ENCODE peak calls at places on chromosomes 6 and 20, in six cellular contexts. M, N, Y, X, P and L are unnamed samples.
A peak's percentile ranks its signal among the peaks of the same experiment; 100 is the strongest.

GRCh38 chr6:15090145-15090579 is 155.7 kb upstream of the JARID2 start:
- DNase-seq in M (no peak), N (no peak), Y (no peak), X (no peak), P (no peak), L (no peak)

GRCh38 chr6:105810105-105810921 is 275.8 kb upstream of the PRDM1 start:
- DNase-seq in M (peak; percentile 82), N (no peak), Y (no peak), X (no peak), P (no peak), L (no peak)

GRCh38 chr6:135261872-135262725 is 81.0 kb downstream of the MYB start:
- DNase-seq in M (peak; percentile 56), N (no peak), Y (no peak), X (no peak), P (no peak), L (no peak)

GRCh38 chr20:30910937-30911725 is 346.3 kb upstream of the DEFB115 start:
- DNase-seq in M (no peak), N (no peak), Y (no peak), X (no peak), P (no peak), L (no peak)

GRCh38 chr6:108748959-108749358 is 99.3 kb upstream of the ARMC2 start:
- DNase-seq in M (no peak), N (no peak), Y (no peak), X (no peak), P (no peak), L (no peak)

GRCh38 chr6:42742116-42742894 is 3.6 kb downstream of the TBCC start:
- DNase-seq in M (peak; percentile 13), N (no peak), Y (no peak), X (no peak), P (no peak), L (no peak)

GRCh38 chr20:49656304-49656703 is 57.4 kb downstream of the B4GALT5 start:
- DNase-seq in M (no peak), N (no peak), Y (no peak), X (no peak), P (no peak), L (no peak)

GRCh38 chr6:156350337-156350736 is 426.8 kb upstream of the ARID1B start:
- DNase-seq in M (no peak), N (no peak), Y (no peak), X (no peak), P (no peak), L (no peak)

GRCh38 chr6:34238507-34239239 is 2.0 kb downstream of the HMGA1 start:
- DNase-seq in M (no peak), N (no peak), Y (no peak), X (no peak), P (no peak), L (no peak)

GRCh38 chr6:2385584-2385983 is 140.2 kb upstream of the GMDS start:
- DNase-seq in M (no peak), N (no peak), Y (no peak), X (no peak), P (no peak), L (no peak)

GRCh38 chr20:38863024-38863851 is 57.7 kb downstream of the PPP1R16B start:
- DNase-seq in M (no peak), N (peak; percentile 40), Y (no peak), X (peak; percentile 75), P (no peak), L (peak; percentile 57)

GRCh38 chr6:168892031-168892430 is 361.6 kb downstream of the THBS2 start:
- DNase-seq in M (no peak), N (no peak), Y (no peak), X (no peak), P (no peak), L (no peak)

GRCh38 chr6:31358302-31358701 is 1.3 kb upstream of the HLA-B start:
- DNase-seq in M (no peak), N (no peak), Y (no peak), X (no peak), P (no peak), L (no peak)

GRCh38 chr20:52342913-52343312 is 151.3 kb upstream of the ZFP64 start:
- DNase-seq in M (no peak), N (no peak), Y (no peak), X (no peak), P (no peak), L (no peak)
- TF ChIP-seq POLR2A in M (no peak), N (no peak), Y (no peak), X (no peak), P (no peak), L (no peak)

GRCh38 chr6:123094768-123095167 is 98.7 kb downstream of the CLVS2 start:
- DNase-seq in M (no peak), N (no peak), Y (no peak), X (no peak), P (no peak), L (no peak)

GRCh38 chr6:123085403-123085802 is 89.4 kb downstream of the CLVS2 start:
- DNase-seq in M (no peak), N (no peak), Y (no peak), X (no peak), P (no peak), L (no peak)

GRCh38 chr6:123091896-123092271 is 95.8 kb downstream of the CLVS2 start:
- DNase-seq in M (no peak), N (no peak), Y (no peak), X (no peak), P (no peak), L (no peak)

GRCh38 chr6:123089223-123089622 is 93.2 kb downstream of the CLVS2 start:
- DNase-seq in M (no peak), N (no peak), Y (no peak), X (no peak), P (no peak), L (no peak)

GRCh38 chr6:123091091-123091895 is 95.3 kb downstream of the CLVS2 start:
- DNase-seq in M (no peak), N (no peak), Y (peak; percentile 3), X (no peak), P (no peak), L (no peak)
- TF ChIP-seq POLR2AphosphoS5 in M (no peak), N (no peak), Y (no peak), X (no peak), P (no peak), L (no peak)

GRCh38 chr20:46901638-46902037 is 7.0 kb downstream of the EYA2 start:
- DNase-seq in M (no peak), N (no peak), Y (no peak), X (no peak), P (no peak), L (no peak)
- TF ChIP-seq TAF1 in M (no peak), N (no peak), Y (no peak), X (no peak), P (no peak), L (peak; percentile 25)

DNA sequence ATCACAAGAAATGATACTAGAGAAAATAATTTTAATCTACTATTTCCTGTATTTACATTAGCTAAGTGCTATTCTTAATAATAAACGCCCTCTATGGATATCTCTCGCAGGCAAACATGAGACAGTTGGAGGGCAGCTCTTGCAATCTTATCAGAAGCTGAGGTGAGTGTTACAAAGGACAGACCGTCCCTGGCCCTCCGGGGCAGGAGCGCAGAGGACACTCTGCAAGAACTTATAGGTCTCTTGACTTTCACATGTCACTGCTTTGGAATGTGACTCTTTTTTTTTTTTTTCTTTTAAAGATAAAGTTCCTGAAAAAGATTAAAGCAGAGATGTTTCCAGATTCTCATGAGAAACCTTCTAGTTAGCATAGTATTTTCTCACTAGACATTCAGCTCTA is 57.3 kb downstream of the SYTL3 start:
- DNase-seq in M (peak; percentile 54), N (no peak), Y (no peak), X (no peak), P (no peak), L (no peak)
- TF ChIP-seq POLR2A in M (no peak), N (no peak), Y (no peak), X (no peak), P (no peak), L (no peak)

DNA sequence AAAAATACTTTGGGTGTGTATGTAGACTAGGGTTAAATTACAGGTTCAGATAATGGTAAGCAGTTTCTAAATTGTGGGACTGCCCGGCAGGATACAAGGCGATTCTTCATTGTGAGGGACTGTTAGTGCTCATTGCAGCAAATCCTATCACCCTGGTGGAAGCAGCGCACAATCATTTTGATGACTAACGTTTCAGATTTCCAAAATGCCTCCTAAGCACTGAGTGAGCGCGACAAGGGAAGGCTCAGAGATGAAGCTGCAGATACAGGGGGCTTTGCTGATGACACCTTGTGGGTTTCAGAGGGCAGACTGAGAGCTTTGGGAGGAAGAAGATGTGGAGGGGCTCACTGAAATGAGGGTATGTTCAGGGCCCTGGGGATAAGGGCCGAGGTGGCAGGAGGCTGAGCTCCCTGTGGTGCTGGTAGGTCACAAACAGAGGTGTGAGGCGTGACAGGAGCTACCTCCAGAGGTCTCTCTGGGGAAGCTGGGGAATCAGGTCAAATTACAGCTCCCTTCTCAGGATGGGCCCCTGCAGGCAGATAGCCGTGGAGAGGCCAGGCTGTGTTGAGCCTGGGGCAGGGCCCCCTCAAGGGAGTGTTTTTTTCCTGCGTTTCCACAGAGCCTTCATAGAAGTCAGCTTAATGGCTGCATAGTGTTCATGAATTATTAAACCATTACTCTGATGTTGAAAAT is 84.5 kb upstream of the FYN start:
- DNase-seq in M (no peak), N (no peak), Y (no peak), X (no peak), P (peak; percentile 56), L (no peak)
- TF ChIP-seq POLR2AphosphoS5 in M (no peak), N (no peak), Y (no peak), X (no peak), P (no peak), L (no peak)

DNA sequence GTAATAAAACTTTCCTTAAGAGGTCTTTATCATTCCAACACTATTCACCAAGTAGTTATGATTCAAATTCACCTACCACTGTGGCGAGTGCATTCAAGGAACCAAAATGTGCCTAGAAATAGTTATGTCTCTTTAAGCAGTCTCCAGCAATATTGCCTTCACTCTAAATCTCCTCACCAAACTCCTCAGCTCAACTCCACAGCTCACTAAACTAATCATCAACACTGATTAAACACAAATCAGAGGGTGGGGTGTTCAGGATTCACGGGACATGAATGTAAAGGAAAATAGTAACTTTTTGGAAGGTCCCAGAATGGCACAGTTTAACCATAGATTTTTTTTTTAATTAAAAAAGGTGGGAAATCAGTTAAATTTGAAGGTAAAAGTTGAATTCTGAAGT is 70.5 kb upstream of the THEMIS start:
- DNase-seq in M (no peak), N (no peak), Y (no peak), X (no peak), P (no peak), L (no peak)
- TF ChIP-seq TAF1 in M (no peak), N (no peak), Y (no peak), X (no peak), P (no peak), L (no peak)

DNA sequence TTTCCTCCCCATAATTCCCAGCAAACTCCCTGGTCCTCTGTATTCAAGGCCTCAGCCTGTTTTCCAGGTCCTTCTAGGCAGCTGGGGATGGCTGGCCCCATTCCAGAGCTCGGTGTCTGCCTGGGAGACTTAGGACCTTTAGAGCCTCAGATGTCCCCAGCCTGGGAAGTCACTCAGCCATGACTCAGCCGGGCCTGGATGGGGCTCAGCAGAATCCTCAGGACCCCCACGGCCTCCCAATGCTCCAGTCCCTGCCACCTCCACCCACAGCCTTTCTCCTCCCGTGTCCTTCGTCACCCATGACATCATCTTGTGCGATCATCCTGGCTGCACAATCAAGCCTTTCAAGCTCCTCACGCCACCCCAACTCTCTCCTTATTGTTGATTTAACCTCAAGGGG is 475.1 kb upstream of the SULF2 start:
- DNase-seq in M (no peak), N (no peak), Y (no peak), X (no peak), P (no peak), L (no peak)
- TF ChIP-seq POLR2A in M (no peak), N (no peak), Y (no peak), X (no peak), P (no peak), L (no peak)